ENCODE peak calls at places on chromosomes 12 and 14, in seven cellular contexts. One of them, this sample, is unnamed.

GRCh38 chr12:7859552-7859951 is 13.2 kb downstream of the SLC2A14 start:
- DNase-seq in IMR-90: peak
- DNase-seq in adrenal gland: no peak
- DNase-seq in AG09309: peak
- DNase-seq in left lung: no peak
- DNase-seq in K562: no peak
- DNase-seq in cardiac muscle cell: no peak
- DNase-seq in this sample: no peak

GRCh38 chr12:29521951-29522350 is 24.5 kb upstream of the OVCH1 start:
- DNase-seq in IMR-90: peak
- DNase-seq in adrenal gland: no peak
- DNase-seq in AG09309: no peak
- DNase-seq in left lung: no peak
- DNase-seq in K562: no peak
- DNase-seq in cardiac muscle cell: no peak
- DNase-seq in this sample: no peak

GRCh38 chr12:43655586-43655985 is 103.0 kb downstream of the PUS7L start:
- DNase-seq in IMR-90: peak
- DNase-seq in adrenal gland: no peak
- DNase-seq in AG09309: no peak
- DNase-seq in left lung: no peak
- DNase-seq in K562: no peak
- DNase-seq in cardiac muscle cell: no peak
- DNase-seq in this sample: no peak

GRCh38 chr14:23725980-23726746 is 90.0 kb downstream of the DHRS2 start:
- DNase-seq in IMR-90: no peak
- DNase-seq in adrenal gland: no peak
- DNase-seq in AG09309: no peak
- DNase-seq in left lung: peak
- DNase-seq in K562: no peak
- DNase-seq in cardiac muscle cell: no peak
- DNase-seq in this sample: no peak

GRCh38 chr14:100221419-100222218 is 17.3 kb upstream of the YY1 start:
- DNase-seq in IMR-90: peak
- DNase-seq in adrenal gland: peak
- DNase-seq in AG09309: no peak
- DNase-seq in left lung: peak
- DNase-seq in K562: peak
- DNase-seq in cardiac muscle cell: peak
- DNase-seq in this sample: peak

GRCh38 chr14:99467338-99468075 is 13.2 kb downstream of the SETD3 start:
- DNase-seq in IMR-90: no peak
- DNase-seq in adrenal gland: no peak
- DNase-seq in AG09309: no peak
- DNase-seq in left lung: no peak
- DNase-seq in K562: no peak
- DNase-seq in cardiac muscle cell: peak
- DNase-seq in this sample: no peak

GRCh38 chr14:104694991-104695659 is 5.7 kb downstream of the INF2 start:
- DNase-seq in IMR-90: no peak
- DNase-seq in adrenal gland: no peak
- DNase-seq in AG09309: no peak
- DNase-seq in left lung: no peak
- DNase-seq in K562: no peak
- DNase-seq in cardiac muscle cell: no peak
- DNase-seq in this sample: no peak

GRCh38 chr14:106308839-106309389 is 782.5 kb downstream of the TMEM121 start:
- DNase-seq in IMR-90: no peak
- DNase-seq in adrenal gland: peak
- DNase-seq in AG09309: no peak
- DNase-seq in left lung: peak
- DNase-seq in K562: peak
- DNase-seq in cardiac muscle cell: no peak
- DNase-seq in this sample: no peak

GRCh38 chr14:104229621-104230041 is 91.2 kb downstream of the KIF26A start:
- DNase-seq in IMR-90: no peak
- DNase-seq in adrenal gland: no peak
- DNase-seq in AG09309: no peak
- DNase-seq in left lung: peak
- DNase-seq in K562: no peak
- DNase-seq in cardiac muscle cell: no peak
- DNase-seq in this sample: no peak

GRCh38 chr12:3218150-3218845 is 141.1 kb downstream of the TSPAN9 start:
- DNase-seq in IMR-90: peak
- DNase-seq in adrenal gland: peak
- DNase-seq in AG09309: peak
- DNase-seq in left lung: peak
- DNase-seq in K562: no peak
- DNase-seq in cardiac muscle cell: peak
- DNase-seq in this sample: no peak

GRCh38 chr14:24259282-24260025 is 3.5 kb downstream of the TGM1 start:
- DNase-seq in IMR-90: no peak
- DNase-seq in adrenal gland: no peak
- DNase-seq in AG09309: no peak
- DNase-seq in left lung: no peak
- DNase-seq in K562: peak
- DNase-seq in cardiac muscle cell: no peak
- DNase-seq in this sample: no peak

GRCh38 chr12:25764892-25765291 is 193.6 kb upstream of the RASSF8 start:
- DNase-seq in IMR-90: no peak
- DNase-seq in adrenal gland: no peak
- DNase-seq in AG09309: no peak
- DNase-seq in left lung: no peak
- DNase-seq in K562: no peak
- DNase-seq in cardiac muscle cell: no peak
- DNase-seq in this sample: no peak

GRCh38 chr14:36070056-36071043 is 106.2 kb downstream of the PTCSC3 start:
- DNase-seq in IMR-90: peak
- DNase-seq in adrenal gland: peak
- DNase-seq in AG09309: peak
- DNase-seq in left lung: peak
- DNase-seq in K562: peak
- DNase-seq in cardiac muscle cell: peak
- DNase-seq in this sample: peak

GRCh38 chr12:25025260-25025659 is 76.4 kb upstream of the BCAT1 start:
- DNase-seq in IMR-90: no peak
- DNase-seq in adrenal gland: no peak
- DNase-seq in AG09309: no peak
- DNase-seq in left lung: no peak
- DNase-seq in K562: no peak
- DNase-seq in cardiac muscle cell: peak
- DNase-seq in this sample: no peak

GRCh38 chr14:95489163-95489887 is 27.1 kb downstream of the SYNE3 start:
- DNase-seq in IMR-90: no peak
- DNase-seq in adrenal gland: no peak
- DNase-seq in AG09309: no peak
- DNase-seq in left lung: no peak
- DNase-seq in K562: no peak
- DNase-seq in cardiac muscle cell: no peak
- DNase-seq in this sample: no peak

GRCh38 chr12:45863332-45863731 is 127.0 kb downstream of the SCAF11 start:
- DNase-seq in IMR-90: no peak
- DNase-seq in adrenal gland: peak
- DNase-seq in AG09309: no peak
- DNase-seq in left lung: no peak
- DNase-seq in K562: no peak
- DNase-seq in cardiac muscle cell: no peak
- DNase-seq in this sample: no peak
- TF ChIP-seq CTCF in IMR-90: no peak
- TF ChIP-seq CTCF in adrenal gland: no peak
- TF ChIP-seq CTCF in AG09309: no peak
- TF ChIP-seq CTCF in left lung: no peak
- TF ChIP-seq CTCF in K562: no peak
- TF ChIP-seq CTCF in cardiac muscle cell: no peak
- TF ChIP-seq CTCF in this sample: no peak

GRCh38 chr12:95339086-95339788 is 121.6 kb downstream of the VEZT start:
- DNase-seq in IMR-90: no peak
- DNase-seq in adrenal gland: no peak
- DNase-seq in AG09309: no peak
- DNase-seq in left lung: no peak
- DNase-seq in K562: no peak
- DNase-seq in cardiac muscle cell: no peak
- DNase-seq in this sample: no peak

GRCh38 chr12:95342008-95342407 is 124.4 kb downstream of the VEZT start:
- DNase-seq in IMR-90: no peak
- DNase-seq in adrenal gland: no peak
- DNase-seq in AG09309: no peak
- DNase-seq in left lung: no peak
- DNase-seq in K562: no peak
- DNase-seq in cardiac muscle cell: no peak
- DNase-seq in this sample: no peak

GRCh38 chr12:95335948-95336347 is 118.3 kb downstream of the VEZT start:
- DNase-seq in IMR-90: peak
- DNase-seq in adrenal gland: no peak
- DNase-seq in AG09309: no peak
- DNase-seq in left lung: no peak
- DNase-seq in K562: no peak
- DNase-seq in cardiac muscle cell: no peak
- DNase-seq in this sample: no peak

GRCh38 chr12:95337176-95337575 is 119.6 kb downstream of the VEZT start:
- DNase-seq in IMR-90: peak
- DNase-seq in adrenal gland: no peak
- DNase-seq in AG09309: peak
- DNase-seq in left lung: no peak
- DNase-seq in K562: no peak
- DNase-seq in cardiac muscle cell: no peak
- DNase-seq in this sample: no peak

DNA sequence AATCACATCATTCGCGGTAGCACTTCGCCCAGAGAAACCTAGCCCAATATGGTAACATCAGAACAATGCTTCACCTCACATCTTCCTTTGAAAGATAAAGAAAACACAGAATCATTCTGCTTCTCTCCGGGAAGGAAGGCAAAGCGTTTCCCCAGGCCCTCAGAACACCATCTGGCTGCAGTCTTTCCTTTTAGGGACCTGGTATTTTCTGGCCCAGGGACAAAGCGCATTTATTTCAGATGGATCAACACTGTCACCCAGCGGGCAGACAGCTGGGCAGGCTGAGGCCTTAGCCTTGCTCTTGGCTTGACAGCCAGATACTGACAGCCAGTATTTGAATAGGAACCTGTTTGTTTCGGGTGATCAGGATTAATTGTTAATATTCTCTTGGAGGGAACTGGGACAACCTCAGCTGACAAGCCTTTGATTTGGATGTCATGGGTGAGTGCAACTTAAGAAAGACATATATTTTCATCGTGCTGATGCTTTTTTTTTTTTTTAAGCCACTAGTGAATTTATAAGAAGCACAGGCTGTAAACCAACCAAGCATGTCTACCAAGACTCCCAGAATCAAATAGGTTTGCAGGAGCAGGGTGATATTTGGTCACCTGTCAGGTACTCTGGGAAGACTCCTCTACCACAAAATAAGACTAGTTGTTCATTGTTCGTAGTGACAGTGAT is 118.9 kb downstream of the VEZT start:
- DNase-seq in IMR-90: peak
- DNase-seq in adrenal gland: peak
- DNase-seq in AG09309: peak
- DNase-seq in left lung: no peak
- DNase-seq in K562: no peak
- DNase-seq in cardiac muscle cell: peak
- DNase-seq in this sample: peak
- TF ChIP-seq CTCF in IMR-90: peak
- TF ChIP-seq CTCF in adrenal gland: peak
- TF ChIP-seq CTCF in AG09309: peak
- TF ChIP-seq CTCF in left lung: peak
- TF ChIP-seq CTCF in K562: peak
- TF ChIP-seq CTCF in cardiac muscle cell: peak
- TF ChIP-seq CTCF in this sample: peak

GRCh38 chr12:94150483-94151225 is 2.3 kb downstream of the PLXNC1 start:
- DNase-seq in IMR-90: no peak
- DNase-seq in adrenal gland: no peak
- DNase-seq in AG09309: no peak
- DNase-seq in left lung: peak
- DNase-seq in K562: no peak
- DNase-seq in cardiac muscle cell: peak
- DNase-seq in this sample: no peak

GRCh38 chr12:94148841-94149780 is 734 bp downstream of the PLXNC1 start:
- DNase-seq in IMR-90: peak
- DNase-seq in adrenal gland: no peak
- DNase-seq in AG09309: no peak
- DNase-seq in left lung: peak
- DNase-seq in K562: no peak
- DNase-seq in cardiac muscle cell: peak
- DNase-seq in this sample: peak

GRCh38 chr12:94151577-94151976 is 3.2 kb downstream of the PLXNC1 start:
- DNase-seq in IMR-90: no peak
- DNase-seq in adrenal gland: no peak
- DNase-seq in AG09309: no peak
- DNase-seq in left lung: no peak
- DNase-seq in K562: no peak
- DNase-seq in cardiac muscle cell: no peak
- DNase-seq in this sample: no peak

GRCh38 chr12:94149781-94150482 is 1.6 kb downstream of the PLXNC1 start:
- DNase-seq in IMR-90: no peak
- DNase-seq in adrenal gland: no peak
- DNase-seq in AG09309: no peak
- DNase-seq in left lung: peak
- DNase-seq in K562: no peak
- DNase-seq in cardiac muscle cell: peak
- DNase-seq in this sample: peak

GRCh38 chr12:94152292-94153083 is 4.1 kb downstream of the PLXNC1 start:
- DNase-seq in IMR-90: no peak
- DNase-seq in adrenal gland: no peak
- DNase-seq in AG09309: no peak
- DNase-seq in left lung: no peak
- DNase-seq in K562: no peak
- DNase-seq in cardiac muscle cell: no peak
- DNase-seq in this sample: no peak
- TF ChIP-seq CTCF in IMR-90: no peak
- TF ChIP-seq CTCF in adrenal gland: no peak
- TF ChIP-seq CTCF in AG09309: no peak
- TF ChIP-seq CTCF in left lung: no peak
- TF ChIP-seq CTCF in K562: no peak
- TF ChIP-seq CTCF in cardiac muscle cell: no peak
- TF ChIP-seq CTCF in this sample: no peak

GRCh38 chr12:105848286-105848685 is 290.5 kb downstream of the NUAK1 start:
- DNase-seq in IMR-90: no peak
- DNase-seq in adrenal gland: no peak
- DNase-seq in AG09309: no peak
- DNase-seq in left lung: no peak
- DNase-seq in K562: no peak
- DNase-seq in cardiac muscle cell: no peak
- DNase-seq in this sample: no peak

GRCh38 chr12:105846331-105846730 is 292.4 kb downstream of the NUAK1 start:
- DNase-seq in IMR-90: no peak
- DNase-seq in adrenal gland: no peak
- DNase-seq in AG09309: no peak
- DNase-seq in left lung: no peak
- DNase-seq in K562: no peak
- DNase-seq in cardiac muscle cell: no peak
- DNase-seq in this sample: no peak

GRCh38 chr12:105852958-105853357 is 285.8 kb downstream of the NUAK1 start:
- DNase-seq in IMR-90: no peak
- DNase-seq in adrenal gland: no peak
- DNase-seq in AG09309: no peak
- DNase-seq in left lung: no peak
- DNase-seq in K562: no peak
- DNase-seq in cardiac muscle cell: no peak
- DNase-seq in this sample: no peak

GRCh38 chr12:105852496-105852895 is 286.3 kb downstream of the NUAK1 start:
- DNase-seq in IMR-90: no peak
- DNase-seq in adrenal gland: no peak
- DNase-seq in AG09309: no peak
- DNase-seq in left lung: no peak
- DNase-seq in K562: no peak
- DNase-seq in cardiac muscle cell: no peak
- DNase-seq in this sample: no peak

GRCh38 chr12:105850103-105850968 is 288.4 kb downstream of the NUAK1 start:
- DNase-seq in IMR-90: no peak
- DNase-seq in adrenal gland: no peak
- DNase-seq in AG09309: no peak
- DNase-seq in left lung: no peak
- DNase-seq in K562: no peak
- DNase-seq in cardiac muscle cell: no peak
- DNase-seq in this sample: no peak
- TF ChIP-seq CTCF in IMR-90: no peak
- TF ChIP-seq CTCF in adrenal gland: no peak
- TF ChIP-seq CTCF in AG09309: no peak
- TF ChIP-seq CTCF in left lung: no peak
- TF ChIP-seq CTCF in K562: no peak
- TF ChIP-seq CTCF in cardiac muscle cell: no peak
- TF ChIP-seq CTCF in this sample: no peak

This sample was measured in progenitor cell of endocrine pancreas.